ENCODE peak calls at places on chromosome 18, in ten cellular contexts. R is neural crest cell; O is brain microvascular endothelial cell; M is hepatocyte; H is cardiac muscle cell; S is mesothelial cell of epicardium; L is endothelial cell; J is activated CD8-positive, alpha-beta T cell treated with anti-CD3 and anti-CD28 coated beads for 36 hours; Z is nephron progenitor cell; D is fibroblast of lung. U is an unnamed sample.

GRCh38 chr18:80197490-80197889 is 49.8 kb downstream of the PARD6G start:
- DNase-seq in R (no peak), O (no peak), M (no peak), H (no peak), S (no peak), L (no peak), J (no peak), Z (no peak), D (no peak), U (no peak)

GRCh38 chr18:2981212-2981728 is 31.7 kb downstream of the LPIN2 start:
- DNase-seq in R (no peak), O (peak), M (peak), H (peak), S (no peak), L (no peak), J (peak), Z (no peak), D (peak), U (no peak)

GRCh38 chr18:7492385-7492784 is 74.7 kb upstream of the PTPRM start:
- DNase-seq in R (no peak), O (no peak), M (no peak), H (no peak), S (no peak), L (no peak), J (no peak), Z (no peak), D (no peak), U (no peak)

GRCh38 chr18:13423352-13423751 is 204.8 kb downstream of the LDLRAD4 start:
- DNase-seq in R (no peak), O (no peak), M (no peak), H (no peak), S (no peak), L (no peak), J (no peak), Z (no peak), D (no peak), U (no peak)

GRCh38 chr18:37778417-37779165 is 213.0 kb upstream of the CELF4 start:
- DNase-seq in R (peak), O (peak), M (peak), H (peak), S (peak), L (peak), J (peak), Z (peak), D (peak), U (peak)

GRCh38 chr18:11177382-11177781 is 28.0 kb upstream of the PIEZO2 start:
- DNase-seq in R (no peak), O (no peak), M (no peak), H (no peak), S (no peak), L (no peak), J (no peak), Z (no peak), D (no peak), U (no peak)

GRCh38 chr18:42954887-42955286 is 160.6 kb downstream of the RIT2 start:
- DNase-seq in R (no peak), O (no peak), M (no peak), H (no peak), S (no peak), L (no peak), J (no peak), Z (no peak), D (no peak), U (no peak)

GRCh38 chr18:39453882-39454281 is 1888.3 kb upstream of the CELF4 start:
- DNase-seq in R (no peak), O (peak), M (peak), H (peak), S (no peak), L (peak), J (no peak), Z (no peak), D (peak), U (no peak)

GRCh38 chr18:63031439-63031838 is 288.1 kb downstream of the BCL2 start:
- DNase-seq in R (no peak), O (no peak), M (no peak), H (no peak), S (no peak), L (no peak), J (no peak), Z (no peak), D (no peak), U (no peak)

GRCh38 chr18:63975632-63976031 is 5.8 kb downstream of the SERPINB8 start:
- DNase-seq in R (no peak), O (no peak), M (no peak), H (no peak), S (no peak), L (no peak), J (no peak), Z (no peak), D (no peak), U (no peak)

GRCh38 chr18:7870855-7871254 is 303.7 kb downstream of the PTPRM start:
- DNase-seq in R (no peak), O (no peak), M (no peak), H (peak), S (no peak), L (no peak), J (no peak), Z (no peak), D (peak), U (no peak)

GRCh38 chr18:9827856-9828793 is 57.6 kb upstream of the TXNDC2 start:
- DNase-seq in R (no peak), O (peak), M (peak), H (peak), S (no peak), L (no peak), J (peak), Z (no peak), D (peak), U (no peak)

GRCh38 chr18:5515007-5515744 is 28.6 kb downstream of the EPB41L3 start:
- DNase-seq in R (no peak), O (no peak), M (no peak), H (no peak), S (no peak), L (no peak), J (no peak), Z (no peak), D (no peak), U (no peak)

GRCh38 chr18:48292787-48293409 is 116.3 kb downstream of the ZBTB7C start:
- DNase-seq in R (no peak), O (no peak), M (no peak), H (no peak), S (no peak), L (no peak), J (no peak), Z (no peak), D (no peak), U (no peak)

GRCh38 chr18:35290070-35290735 is at the start of gene ZSCAN30:
- DNase-seq in R (peak), O (peak), M (peak), H (peak), S (peak), L (peak), J (peak), Z (peak), D (peak), U (peak)

GRCh38 chr18:42582266-42582665 is 533.2 kb downstream of the RIT2 start:
- DNase-seq in R (no peak), O (no peak), M (no peak), H (no peak), S (no peak), L (no peak), J (no peak), Z (no peak), D (no peak), U (no peak)

GRCh38 chr18:80129672-80130367 is 20.8 kb downstream of the ADNP2 start:
- DNase-seq in R (no peak), O (no peak), M (no peak), H (no peak), S (no peak), L (no peak), J (no peak), Z (no peak), D (no peak), U (no peak)

GRCh38 chr18:25621144-25621543 is 269.2 kb upstream of the ZNF521 start:
- DNase-seq in R (no peak), O (peak), M (no peak), H (no peak), S (no peak), L (no peak), J (no peak), Z (no peak), D (no peak), U (no peak)

GRCh38 chr18:48126240-48126639 is 195.8 kb upstream of the SMAD2 start:
- DNase-seq in R (no peak), O (no peak), M (no peak), H (no peak), S (no peak), L (no peak), J (no peak), Z (no peak), D (no peak), U (no peak)

GRCh38 chr18:39198376-39198775 is 1632.8 kb upstream of the CELF4 start:
- DNase-seq in R (no peak), O (no peak), M (no peak), H (no peak), S (no peak), L (no peak), J (no peak), Z (no peak), D (peak), U (no peak)

GRCh38 chr18:58605027-58606020 is 23.6 kb downstream of the ALPK2 start:
- DNase-seq in R (no peak), O (peak), M (no peak), H (peak), S (no peak), L (no peak), J (peak), Z (no peak), D (peak), U (no peak)

GRCh38 chr18:77106331-77106730 is 26.3 kb downstream of the MBP start:
- DNase-seq in R (no peak), O (no peak), M (no peak), H (peak), S (no peak), L (no peak), J (peak), Z (no peak), D (no peak), U (no peak)
- TF ChIP-seq CTCF in R (no peak), O (no peak), M (no peak), H (no peak), S (no peak), L (no peak), J (no peak), Z (no peak), D (no peak), U (no peak)

GRCh38 chr18:49332679-49333078 is 127.8 kb downstream of the DYM start:
- DNase-seq in R (no peak), O (no peak), M (no peak), H (no peak), S (no peak), L (no peak), J (no peak), Z (no peak), D (no peak), U (no peak)
- TF ChIP-seq CTCF in R (no peak), O (no peak), M (no peak), H (no peak), S (no peak), L (no peak), J (no peak), Z (no peak), D (no peak), U (no peak)

GRCh38 chr18:61893304-61893970 is 630 bp upstream of the RNF152 start:
- DNase-seq in R (peak), O (peak), M (peak), H (peak), S (peak), L (peak), J (peak), Z (peak), D (peak), U (peak)
- TF ChIP-seq CTCF in R (no peak), O (no peak), M (peak), H (no peak), S (no peak), L (no peak), J (no peak), Z (no peak), D (no peak), U (peak)

GRCh38 chr18:56872140-56872539 is 221.0 kb downstream of the WDR7 start:
- DNase-seq in R (no peak), O (no peak), M (no peak), H (no peak), S (no peak), L (no peak), J (no peak), Z (no peak), D (no peak), U (no peak)
- TF ChIP-seq CTCF in R (no peak), O (no peak), M (no peak), H (no peak), S (no peak), L (no peak), J (no peak), Z (no peak), D (no peak), U (no peak)